ENCODE peak calls at places on chromosomes 7 and 10, in five cellular contexts. T is adrenal gland, I is M059J, U is T-helper 9 cell, N is NCI-H1694 treated with DMSO at 0.1 percent for 48 hours. P is an unnamed sample.
A peak's percentile ranks its signal among the peaks of the same experiment; 100 is the strongest.

GRCh38 chr7:156666368-156667109 is 26.0 kb downstream of the RNF32 start:
- DNase-seq in T (no peak), I (no peak), U (no peak), N (no peak), P (peak; percentile 28)

GRCh38 chr10:16835223-16835622 is 18.0 kb upstream of the RSU1 start:
- DNase-seq in U (no peak), I (no peak), N (no peak), T (no peak), P (no peak)

GRCh38 chr7:97770845-97771244 is 39.0 kb downstream of the TAC1 start:
- DNase-seq in T (no peak), I (peak; percentile 42), U (no peak), N (no peak), P (no peak)

GRCh38 chr7:49893131-49893530 is 119.7 kb downstream of the VWC2 start:
- DNase-seq in U (no peak), I (no peak), T (no peak), N (no peak), P (no peak)

GRCh38 chr10:91190388-91190870 is 30.0 kb upstream of the PCGF5 start:
- DNase-seq in I (peak; percentile 68), T (no peak), N (no peak), U (no peak), P (peak; percentile 39)

GRCh38 chr7:24504871-24505270 is 68.4 kb upstream of the PALS2 start:
- DNase-seq in N (no peak), I (no peak), T (no peak), U (no peak), P (no peak)

GRCh38 chr10:14838582-14839304 is 637 bp downstream of the HSPA14 start:
- DNase-seq in U (peak; percentile 13), N (no peak), T (peak; percentile 22), I (peak; percentile 4), P (peak; percentile 60)

GRCh38 chr7:71131256-71131752 is 640 bp upstream of the GALNT17 start:
- DNase-seq in U (no peak), T (peak; percentile 28), I (no peak), N (no peak), P (peak; percentile 91)

P was measured in astrocyte of the hippocampus.